ENCODE peak calls at places on chromosomes 4 and X, in seven cellular contexts. J is RPMI7951; N is H7; B is activated CD8-positive, alpha-beta T cell treated with anti-CD3 and anti-CD28 coated beads, Interleukin-2, amount 10 ng/mL, durations not matched to agents 7 days and 5 days; G is caudate nucleus; S is MCF 10A; R is globus pallidus. C is an unnamed sample.

GRCh38 chrX:19670321-19670750 is 155.0 kb upstream of the MAP3K15 start:
- DNase-seq in J (peak; percentile 39), N (no peak), B (no peak), G (no peak), S (peak; percentile 53), R (no peak), C (peak; percentile 30)

GRCh38 chr4:163930086-163930485 is 435.6 kb downstream of the TMA16 start:
- DNase-seq in J (no peak), N (no peak), B (no peak), G (no peak), S (peak; percentile 5), R (peak; percentile 11), C (no peak)

GRCh38 chr4:74615411-74615810 is 170.5 kb downstream of the AREG start:
- DNase-seq in J (no peak), N (no peak), B (no peak), G (no peak), S (no peak), R (no peak), C (no peak)

GRCh38 chr4:52420330-52420729 is 238.8 kb downstream of the USP46 start:
- DNase-seq in J (no peak), N (no peak), B (no peak), G (no peak), S (no peak), R (no peak), C (no peak)

GRCh38 chrX:136260801-136261200 is 9.6 kb upstream of the MAP7D3 start:
- DNase-seq in J (no peak), N (no peak), B (no peak), G (no peak), S (no peak), R (no peak), C (peak; percentile 48)

GRCh38 chr4:139025841-139026240 is 10.3 kb downstream of the NOCT start:
- DNase-seq in J (no peak), N (no peak), B (no peak), G (no peak), S (no peak), R (no peak), C (no peak)

GRCh38 chrX:29233592-29234179 is 646.4 kb downstream of the IL1RAPL1 start:
- DNase-seq in J (no peak), N (no peak), B (no peak), G (no peak), S (no peak), R (no peak), C (no peak)

GRCh38 chrX:141839856-141840255 is 1.7 kb downstream of the MAGEC3 start:
- DNase-seq in J (no peak), N (no peak), B (no peak), G (no peak), S (no peak), R (no peak), C (no peak)

GRCh38 chrX:153766098-153766817 is 2.2 kb downstream of the PLXNB3 start:
- DNase-seq in J (peak; percentile 75), N (peak; percentile 80), B (peak; percentile 59), G (no peak), S (peak; percentile 66), R (peak; percentile 78), C (peak; percentile 33)

GRCh38 chr4:7933631-7934510 is 5.8 kb downstream of the AFAP1 start:
- DNase-seq in J (peak; percentile 67), N (no peak), B (no peak), G (no peak), S (peak; percentile 38), R (no peak), C (no peak)

GRCh38 chrX:41827886-41828285 is 95.5 kb downstream of the CASK start:
- DNase-seq in J (no peak), N (no peak), B (no peak), G (no peak), S (no peak), R (no peak), C (no peak)

GRCh38 chrX:136689441-136689840 is 41.5 kb downstream of the CD40LG start:
- DNase-seq in J (no peak), N (peak; percentile 19), B (peak; percentile 33), G (no peak), S (no peak), R (no peak), C (no peak)

GRCh38 chr4:79576480-79576803 is 168.4 kb upstream of the GK2 start:
- DNase-seq in J (peak; percentile 17), N (peak; percentile 2), B (no peak), G (no peak), S (peak; percentile 51), R (peak; percentile 8), C (no peak)

GRCh38 chr4:70544279-70544870 is 26.0 kb downstream of the AMTN start:
- DNase-seq in J (peak; percentile 2), N (peak; percentile 3), B (no peak), G (no peak), S (peak; percentile 49), R (no peak), C (no peak)

GRCh38 chr4:1413221-1413663 is 7.0 kb upstream of the NKX1-1 start:
- DNase-seq in J (no peak), N (peak; percentile 51), B (peak; percentile 9), G (no peak), S (no peak), R (no peak), C (no peak)

GRCh38 chr4:40737882-40738281 is 11.9 kb upstream of the NSUN7 start:
- DNase-seq in J (no peak), N (peak; percentile 17), B (no peak), G (no peak), S (no peak), R (no peak), C (no peak)

GRCh38 chr4:42678512-42678911 is 21.6 kb upstream of the ATP8A1 start:
- DNase-seq in J (no peak), N (no peak), B (no peak), G (no peak), S (no peak), R (no peak), C (no peak)

GRCh38 chr4:54746228-54746627 is 88.5 kb downstream of the KIT start:
- DNase-seq in J (peak; percentile 71), N (no peak), B (peak; percentile 54), G (no peak), S (no peak), R (no peak), C (no peak)

GRCh38 chrX:5857232-5857631 is 371.4 kb downstream of the NLGN4X start:
- DNase-seq in J (no peak), N (no peak), B (no peak), G (no peak), S (no peak), R (peak; percentile 1), C (no peak)

GRCh38 chrX:3360881-3361280 is 14.4 kb upstream of the MXRA5 start:
- DNase-seq in J (no peak), N (peak; percentile 3), B (no peak), G (no peak), S (no peak), R (no peak), C (no peak)

GRCh38 chrX:72021975-72022374 is 109.7 kb downstream of the RTL5 start:
- DNase-seq in J (no peak), N (peak; percentile 53), B (peak; percentile 22), G (no peak), S (peak; percentile 53), R (no peak), C (no peak)

GRCh38 chrX:16838202-16839066 is 31.7 kb downstream of the RBBP7 start:
- DNase-seq in J (peak; percentile 77), N (peak; percentile 18), B (no peak), G (no peak), S (peak; percentile 87), R (no peak), C (no peak)

GRCh38 chr4:12894062-12894461 is 590.1 kb downstream of the RAB28 start:
- DNase-seq in J (no peak), N (no peak), B (no peak), G (no peak), S (no peak), R (no peak), C (no peak)

GRCh38 chr4:169293343-169294176 is 22.8 kb upstream of the SH3RF1 start:
- DNase-seq in J (no peak), N (no peak), B (peak; percentile 24), G (no peak), S (no peak), R (no peak), C (no peak)

GRCh38 chr4:107512549-107512948 is 207.5 kb downstream of the PAPSS1 start:
- DNase-seq in J (no peak), N (no peak), B (no peak), G (no peak), S (no peak), R (no peak), C (no peak)

GRCh38 chrX:141642979-141643378 is 53.5 kb downstream of the SPANXA2 start:
- DNase-seq in J (peak; percentile 30), N (no peak), B (no peak), G (no peak), S (peak; percentile 29), R (no peak), C (no peak)

GRCh38 chr4:80814266-80814665 is 216.2 kb upstream of the BMP3 start:
- DNase-seq in J (no peak), N (no peak), B (no peak), G (no peak), S (no peak), R (no peak), C (no peak)

GRCh38 chr4:8653326-8654000 is 60.9 kb downstream of the CPZ start:
- DNase-seq in J (no peak), N (peak; percentile 80), B (no peak), G (no peak), S (no peak), R (no peak), C (no peak)

GRCh38 chr4:2354127-2354526 is 64.3 kb downstream of the ZFYVE28 start:
- DNase-seq in J (no peak), N (peak; percentile 89), B (peak; percentile 42), G (no peak), S (peak; percentile 10), R (no peak), C (no peak)

GRCh38 chr4:8198206-8198905 is 734 bp upstream of the SH3TC1 start:
- DNase-seq in J (peak; percentile 28), N (no peak), B (no peak), G (no peak), S (peak; percentile 65), R (no peak), C (no peak)

GRCh38 chrX:131828482-131828881 is 194.6 kb upstream of the STK26 start:
- DNase-seq in J (no peak), N (no peak), B (no peak), G (no peak), S (no peak), R (no peak), C (no peak)

GRCh38 chr4:143071351-143071750 is 113.4 kb upstream of the USP38 start:
- DNase-seq in J (no peak), N (no peak), B (no peak), G (no peak), S (no peak), R (no peak), C (no peak)

GRCh38 chr4:21452931-21453330 is 495.6 kb downstream of the KCNIP4 start:
- DNase-seq in J (no peak), N (no peak), B (no peak), G (no peak), S (no peak), R (no peak), C (no peak)